ENCODE peak calls at places on chromosomes 1 and 21, in five cellular contexts. V is CD4-positive, CD25-positive, alpha-beta regulatory T cell; O is mucosa of descending colon; A is IMR-90; Z is naive thymus-derived CD4-positive, alpha-beta T cell. E is an unnamed sample. For H3K4me1, the result is how much of the 10 kb centered on the place peaks cover.

GRCh38 chr21:37366488-37367300 is at the start of gene DYRK1A:
- DNase-seq in V (peak), O (peak), A (peak), Z (peak), E (peak)

GRCh38 chr1:164733070-164733469 is 174.1 kb downstream of the PBX1 start:
- DNase-seq in V (no peak), O (no peak), A (peak), Z (no peak), E (no peak)

GRCh38 chr1:208374391-208374941 is 130.3 kb upstream of the PLXNA2 start:
- DNase-seq in V (no peak), O (no peak), A (no peak), Z (no peak), E (no peak)

GRCh38 chr21:46557919-46558392 is 46.9 kb downstream of the S100B start:
- DNase-seq in V (no peak), O (no peak), A (no peak), Z (no peak), E (no peak)

GRCh38 chr1:169132512-169133227 is 26.2 kb downstream of the ATP1B1 start:
- DNase-seq in V (no peak), O (no peak), A (no peak), Z (no peak), E (no peak)

GRCh38 chr1:230641346-230641745 is 935 bp upstream of the COG2 start:
- DNase-seq in V (no peak), O (no peak), A (peak), Z (no peak), E (no peak)

GRCh38 chr21:21406918-21407317 is 408.7 kb downstream of the NCAM2 start:
- DNase-seq in V (no peak), O (no peak), A (no peak), Z (no peak), E (no peak)

GRCh38 chr1:159938221-159938852 is 7.1 kb downstream of the IGSF9 start:
- DNase-seq in V (no peak), O (no peak), A (no peak), Z (no peak), E (no peak)

GRCh38 chr1:23980725-23981063 is 567 bp upstream of the SRSF10 start:
- DNase-seq in V (no peak), O (no peak), A (peak), Z (peak), E (no peak)

GRCh38 chr1:168803696-168804510 is 74.9 kb upstream of the DPT start:
- DNase-seq in V (no peak), O (no peak), A (no peak), Z (no peak), E (no peak)

GRCh38 chr1:56331892-56332567 is 247.3 kb downstream of the PLPP3 start:
- DNase-seq in V (no peak), O (no peak), A (peak), Z (no peak), E (no peak)

GRCh38 chr1:101027194-101027772 is 1.7 kb upstream of the DPH5 start:
- DNase-seq in V (no peak), O (no peak), A (no peak), Z (no peak), E (no peak)

GRCh38 chr1:195799016-195799415 is 809.2 kb downstream of the KCNT2 start:
- DNase-seq in V (no peak), O (no peak), A (no peak), Z (no peak), E (no peak)

GRCh38 chr1:219326843-219327242 is 153.2 kb downstream of the LYPLAL1 start:
- DNase-seq in V (no peak), O (no peak), A (no peak), Z (no peak), E (no peak)

GRCh38 chr1:13956386-13956785 is 256.4 kb downstream of the PRDM2 start:
- DNase-seq in V (no peak), O (no peak), A (no peak), Z (no peak), E (no peak)

GRCh38 chr21:24729568-24729967 is 877.7 kb downstream of the MRPL39 start:
- DNase-seq in V (no peak), O (no peak), A (peak), Z (no peak), E (no peak)

GRCh38 chr1:232634086-232634485 is 4.2 kb upstream of the SIPA1L2 start:
- DNase-seq in V (no peak), O (peak), A (no peak), Z (no peak), E (no peak)

DNA sequence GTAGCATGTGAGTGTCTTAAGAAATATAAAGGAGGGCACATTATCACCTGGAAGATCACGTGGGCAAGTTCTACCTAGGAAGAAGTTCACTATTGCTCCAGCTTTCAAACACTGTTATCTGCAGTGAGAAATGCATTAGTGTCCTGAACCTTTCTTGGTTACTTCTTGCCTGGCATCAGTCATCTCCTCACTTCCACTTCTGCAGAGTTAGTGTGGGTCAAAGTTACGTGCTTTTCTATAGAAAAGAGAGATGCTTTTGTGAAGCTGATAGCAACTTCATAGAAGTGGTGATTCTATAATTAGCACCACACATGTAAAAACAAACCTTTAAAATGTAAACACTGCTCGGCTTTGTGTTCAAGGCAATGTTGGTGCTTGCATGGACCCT is 57.2 kb downstream of the MRPS6 start:
- DNase-seq in V (no peak), O (no peak), A (no peak), Z (no peak), E (no peak)
- H3K4me1 ChIP-seq in V (half or more), O (under half), A (under half), Z (under half), E (under half)

GRCh38 chr1:214188835-214189234 is 92.1 kb upstream of the SMYD2 start:
- DNase-seq in V (no peak), O (no peak), A (no peak), Z (no peak), E (no peak)
- H3K4me1 ChIP-seq in V (under half), O (under half), A (under half), Z (under half), E (under half)

GRCh38 chr1:65176071-65176470 is 28.1 kb downstream of the AK4 start:
- DNase-seq in V (no peak), O (no peak), A (no peak), Z (no peak), E (no peak)

GRCh38 chr1:65179148-65179547 is 31.1 kb downstream of the AK4 start:
- DNase-seq in V (no peak), O (no peak), A (no peak), Z (no peak), E (no peak)

GRCh38 chr1:65176571-65176970 is 28.6 kb downstream of the AK4 start:
- DNase-seq in V (no peak), O (no peak), A (no peak), Z (no peak), E (no peak)

GRCh38 chr1:65178235-65178634 is 30.2 kb downstream of the AK4 start:
- DNase-seq in V (no peak), O (no peak), A (no peak), Z (no peak), E (no peak)

GRCh38 chr1:65177457-65177856 is 29.5 kb downstream of the AK4 start:
- DNase-seq in V (no peak), O (no peak), A (peak), Z (no peak), E (no peak)
- H3K4me1 ChIP-seq in V (under half), O (under half), A (under half), Z (under half), E (under half)

GRCh38 chr1:154441241-154441888 is 36.2 kb downstream of the IL6R start:
- DNase-seq in V (no peak), O (no peak), A (no peak), Z (no peak), E (no peak)
- H3K4me1 ChIP-seq in V (half or more), O (under half), A (under half), Z (under half), E (under half)

GRCh38 chr1:204127597-204128242 is 24.1 kb downstream of the ETNK2 start:
- DNase-seq in V (no peak), O (no peak), A (peak), Z (no peak), E (no peak)
- H3K4me1 ChIP-seq in V (under half), O (under half), A (under half), Z (under half), E (under half)

GRCh38 chr1:10771789-10772188 is 24.7 kb downstream of the CASZ1 start:
- DNase-seq in V (no peak), O (peak), A (no peak), Z (no peak), E (no peak)
- H3K4me1 ChIP-seq in V (under half), O (under half), A (under half), Z (under half), E (under half)

E was measured in effector memory CD4-positive, alpha-beta T cell.